ENCODE peak calls at places on chromosomes 5 and 9, in five cellular contexts. One of them, this sample, is unnamed.

GRCh38 chr5:121982500-121983261 is 20.9 kb downstream of the SRFBP1 start:
- DNase-seq in HepG2: no peak
- DNase-seq in K562: no peak
- DNase-seq in GM12878: no peak
- DNase-seq in A549: no peak
- DNase-seq in this sample: no peak

GRCh38 chr9:106077731-106078130 is 383.4 kb downstream of the TMEM38B start:
- DNase-seq in HepG2: no peak
- DNase-seq in K562: no peak
- DNase-seq in GM12878: no peak
- DNase-seq in A549: no peak
- DNase-seq in this sample: no peak

GRCh38 chr9:83153030-83153429 is 90.1 kb upstream of the RASEF start:
- DNase-seq in HepG2: no peak
- DNase-seq in K562: no peak
- DNase-seq in GM12878: no peak
- DNase-seq in A549: no peak
- DNase-seq in this sample: no peak

GRCh38 chr5:127564002-127564769 is 46.7 kb downstream of the PRRC1 start:
- DNase-seq in HepG2: peak
- DNase-seq in K562: peak
- DNase-seq in GM12878: no peak
- DNase-seq in A549: peak
- DNase-seq in this sample: peak

GRCh38 chr9:127903557-127904475 is 4.4 kb upstream of the ST6GALNAC6 start:
- DNase-seq in HepG2: peak
- DNase-seq in K562: peak
- DNase-seq in GM12878: no peak
- DNase-seq in A549: no peak
- DNase-seq in this sample: peak

GRCh38 chr9:127208416-127208815 is 56.2 kb upstream of the GARNL3 start:
- DNase-seq in HepG2: no peak
- DNase-seq in K562: no peak
- DNase-seq in GM12878: no peak
- DNase-seq in A549: no peak
- DNase-seq in this sample: no peak

GRCh38 chr5:73317523-73317922 is 131.1 kb downstream of the FOXD1 start:
- DNase-seq in HepG2: no peak
- DNase-seq in K562: no peak
- DNase-seq in GM12878: no peak
- DNase-seq in A549: no peak
- DNase-seq in this sample: no peak

GRCh38 chr5:145681686-145682085 is 153.5 kb downstream of the PRELID2 start:
- DNase-seq in HepG2: peak
- DNase-seq in K562: peak
- DNase-seq in GM12878: peak
- DNase-seq in A549: peak
- DNase-seq in this sample: peak

GRCh38 chr5:179323026-179323571 is 22.2 kb downstream of the ADAMTS2 start:
- DNase-seq in HepG2: no peak
- DNase-seq in K562: no peak
- DNase-seq in GM12878: no peak
- DNase-seq in A549: no peak
- DNase-seq in this sample: no peak

GRCh38 chr5:35458824-35459207 is 158.8 kb upstream of the SPEF2 start:
- DNase-seq in HepG2: no peak
- DNase-seq in K562: no peak
- DNase-seq in GM12878: no peak
- DNase-seq in A549: no peak
- DNase-seq in this sample: no peak
- TF ChIP-seq JUNB in HepG2: no peak
- TF ChIP-seq JUNB in K562: no peak
- TF ChIP-seq JUNB in GM12878: no peak
- TF ChIP-seq JUNB in A549: no peak
- TF ChIP-seq JUNB in this sample: no peak

DNA sequence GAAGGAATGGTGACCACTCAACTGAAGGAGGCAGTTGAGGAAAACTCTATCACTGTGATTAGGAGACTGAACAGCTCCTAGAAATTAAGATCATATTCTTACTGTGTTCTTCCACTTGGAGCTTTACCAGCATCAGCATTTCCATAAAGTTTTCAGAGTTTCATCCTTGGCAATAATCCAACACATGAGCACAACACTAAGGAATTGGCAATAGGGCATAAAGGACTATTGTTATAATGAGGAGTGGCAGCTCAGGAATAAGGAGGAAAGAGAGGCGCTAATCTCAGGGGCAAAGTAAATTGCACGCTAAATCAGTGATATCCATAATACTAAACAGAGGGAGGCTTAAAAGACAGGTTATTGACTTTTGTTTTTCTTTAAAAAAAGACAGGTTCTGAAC is 338.9 kb downstream of the EFNA5 start:
- DNase-seq in HepG2: no peak
- DNase-seq in K562: no peak
- DNase-seq in GM12878: no peak
- DNase-seq in A549: no peak
- DNase-seq in this sample: no peak
- TF ChIP-seq JUNB in HepG2: no peak
- TF ChIP-seq JUNB in K562: no peak
- TF ChIP-seq JUNB in GM12878: no peak
- TF ChIP-seq JUNB in A549: no peak
- TF ChIP-seq JUNB in this sample: no peak

DNA sequence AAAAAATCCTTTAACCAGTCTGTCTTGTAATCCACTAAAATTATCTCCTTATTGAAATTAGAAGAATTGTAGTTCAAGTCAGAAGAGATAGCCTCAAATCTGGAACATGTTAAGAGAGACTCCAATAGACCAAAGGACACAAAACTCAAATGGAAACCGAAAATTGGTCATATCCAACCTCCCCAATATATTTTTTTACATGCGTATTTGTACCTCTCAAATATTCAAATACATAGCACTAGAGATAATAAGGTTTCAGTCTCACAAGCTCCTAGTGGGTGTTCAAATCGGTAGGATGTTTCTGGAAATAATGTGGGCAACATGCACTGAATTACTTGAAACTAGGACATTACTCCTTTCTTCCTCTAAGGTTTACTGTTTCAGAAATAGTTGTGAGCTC is 33.5 kb downstream of the EPB41L4A start:
- DNase-seq in HepG2: no peak
- DNase-seq in K562: no peak
- DNase-seq in GM12878: no peak
- DNase-seq in A549: no peak
- DNase-seq in this sample: no peak
- TF ChIP-seq JUNB in HepG2: no peak
- TF ChIP-seq JUNB in K562: no peak
- TF ChIP-seq JUNB in GM12878: peak
- TF ChIP-seq JUNB in A549: no peak
- TF ChIP-seq JUNB in this sample: no peak

GRCh38 chr5:1201327-1202025 is at the start of gene SLC6A19:
- DNase-seq in HepG2: no peak
- DNase-seq in K562: no peak
- DNase-seq in GM12878: no peak
- DNase-seq in A549: no peak
- DNase-seq in this sample: no peak

GRCh38 chr5:1200495-1201326 is 684 bp upstream of the SLC6A19 start:
- DNase-seq in HepG2: no peak
- DNase-seq in K562: peak
- DNase-seq in GM12878: no peak
- DNase-seq in A549: no peak
- DNase-seq in this sample: no peak

GRCh38 chr5:1197876-1198666 is 3.3 kb upstream of the SLC6A19 start:
- DNase-seq in HepG2: no peak
- DNase-seq in K562: no peak
- DNase-seq in GM12878: no peak
- DNase-seq in A549: no peak
- DNase-seq in this sample: no peak

GRCh38 chr5:1199340-1199648 is 2.1 kb upstream of the SLC6A19 start:
- DNase-seq in HepG2: no peak
- DNase-seq in K562: no peak
- DNase-seq in GM12878: no peak
- DNase-seq in A549: no peak
- DNase-seq in this sample: no peak

DNA sequence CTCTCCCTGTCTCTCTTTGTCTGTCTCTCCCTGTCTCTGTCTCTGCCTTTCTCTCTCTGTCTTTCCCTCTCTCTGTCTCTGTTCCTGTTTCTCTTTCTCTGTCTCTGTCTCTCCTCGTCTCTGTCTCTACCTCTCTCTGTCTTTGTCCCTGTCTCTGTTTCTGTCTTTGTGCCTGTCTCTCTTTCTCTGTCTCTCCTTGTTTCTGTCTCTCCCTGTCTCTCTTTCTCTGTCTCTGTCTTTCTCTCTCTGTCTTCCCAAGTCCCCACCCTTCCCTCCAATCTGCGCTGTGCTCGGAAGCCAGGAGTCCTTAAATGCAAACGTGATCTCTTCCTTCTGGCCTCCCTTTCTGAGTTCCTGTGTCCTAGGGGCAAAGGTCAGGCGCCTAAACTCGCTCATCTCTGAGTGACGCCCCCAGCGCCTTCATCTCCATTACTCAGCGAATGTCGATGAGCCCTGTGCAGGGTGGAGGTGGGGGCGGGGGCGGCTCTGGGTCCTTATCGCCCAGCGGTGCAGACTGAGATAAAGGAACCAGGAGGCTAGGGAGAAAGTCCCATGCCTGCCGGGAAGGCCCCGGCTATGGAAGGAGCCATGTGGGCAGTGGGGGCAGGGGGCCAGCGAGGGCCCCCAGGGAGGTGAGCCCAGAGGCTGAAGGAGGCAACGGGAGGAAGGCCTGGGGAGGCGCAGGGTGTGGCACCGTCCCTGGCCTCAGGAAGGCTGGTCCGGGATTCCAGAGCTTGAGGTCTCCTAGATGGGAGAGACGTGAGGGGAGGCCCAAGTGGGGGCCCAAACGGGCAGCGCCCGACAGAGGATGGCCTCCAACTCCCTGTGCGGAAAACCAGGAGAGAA is 1.5 kb upstream of the SLC6A19 start:
- DNase-seq in HepG2: peak
- DNase-seq in K562: peak
- DNase-seq in GM12878: no peak
- DNase-seq in A549: no peak
- DNase-seq in this sample: no peak
- TF ChIP-seq JUNB in HepG2: no peak
- TF ChIP-seq JUNB in K562: no peak
- TF ChIP-seq JUNB in GM12878: no peak
- TF ChIP-seq JUNB in A549: no peak
- TF ChIP-seq JUNB in this sample: no peak

GRCh38 chr9:110545705-110546104 is 33.8 kb downstream of the SVEP1 start:
- DNase-seq in HepG2: peak
- DNase-seq in K562: no peak
- DNase-seq in GM12878: no peak
- DNase-seq in A549: no peak
- DNase-seq in this sample: no peak
- TF ChIP-seq JUNB in HepG2: no peak
- TF ChIP-seq JUNB in K562: no peak
- TF ChIP-seq JUNB in GM12878: no peak
- TF ChIP-seq JUNB in A549: no peak
- TF ChIP-seq JUNB in this sample: no peak

GRCh38 chr9:98913044-98913443 is 30.7 kb upstream of the COL15A1 start:
- DNase-seq in HepG2: no peak
- DNase-seq in K562: no peak
- DNase-seq in GM12878: no peak
- DNase-seq in A549: no peak
- DNase-seq in this sample: no peak
- TF ChIP-seq JUNB in HepG2: no peak
- TF ChIP-seq JUNB in K562: no peak
- TF ChIP-seq JUNB in GM12878: no peak
- TF ChIP-seq JUNB in A549: no peak
- TF ChIP-seq JUNB in this sample: no peak

This sample was measured in GM23338.